ENCODE peak calls at places on chromosomes 13 and 19, in five cellular contexts. O is H1, P is K562, S is SK-N-SH, Z is GM12878. F is an unnamed sample.

GRCh38 chr19:11552666-11553372 is 6.2 kb downstream of the ELOF1 start:
- DNase-seq in O (no peak), P (no peak), S (no peak), Z (no peak), F (no peak)

GRCh38 chr13:41610426-41610825 is 153.1 kb downstream of the RGCC start:
- DNase-seq in O (no peak), P (no peak), S (no peak), Z (no peak), F (peak)

GRCh38 chr19:2270157-2270571 is 11.8 kb downstream of the PEAK3 start:
- DNase-seq in O (no peak), P (peak), S (no peak), Z (no peak), F (no peak)

GRCh38 chr13:109704771-109705628 is 81.4 kb downstream of the IRS2 start:
- DNase-seq in O (no peak), P (no peak), S (no peak), Z (no peak), F (no peak)

GRCh38 chr13:51814825-51815650 is 11.1 kb upstream of the DHRS12 start:
- DNase-seq in O (peak), P (peak), S (peak), Z (no peak), F (peak)

GRCh38 chr19:17950310-17951150 is 16.4 kb upstream of the KCNN1 start:
- DNase-seq in O (peak), P (peak), S (no peak), Z (no peak), F (no peak)

GRCh38 chr13:109007946-109008345 is 378.5 kb downstream of the MYO16 start:
- DNase-seq in O (no peak), P (no peak), S (no peak), Z (no peak), F (no peak)

GRCh38 chr19:6890938-6891337 is 3.6 kb downstream of the ADGRE1 start:
- DNase-seq in O (no peak), P (no peak), S (no peak), Z (no peak), F (no peak)

GRCh38 chr19:41872775-41873647 is 4.1 kb upstream of the CD79A start:
- DNase-seq in O (peak), P (no peak), S (peak), Z (no peak), F (peak)

GRCh38 chr13:30702006-30702405 is 33.3 kb upstream of the ALOX5AP start:
- DNase-seq in O (no peak), P (no peak), S (no peak), Z (no peak), F (no peak)

GRCh38 chr19:30333291-30334065 is 38.7 kb upstream of the ZNF536 start:
- DNase-seq in O (no peak), P (no peak), S (no peak), Z (no peak), F (no peak)

GRCh38 chr13:19596086-19596485 is 34.8 kb upstream of the TPTE2 start:
- DNase-seq in O (no peak), P (no peak), S (no peak), Z (no peak), F (no peak)
- TF ChIP-seq TAF1 in O (no peak), P (no peak), S (no peak), Z (no peak), F (no peak)

DNA sequence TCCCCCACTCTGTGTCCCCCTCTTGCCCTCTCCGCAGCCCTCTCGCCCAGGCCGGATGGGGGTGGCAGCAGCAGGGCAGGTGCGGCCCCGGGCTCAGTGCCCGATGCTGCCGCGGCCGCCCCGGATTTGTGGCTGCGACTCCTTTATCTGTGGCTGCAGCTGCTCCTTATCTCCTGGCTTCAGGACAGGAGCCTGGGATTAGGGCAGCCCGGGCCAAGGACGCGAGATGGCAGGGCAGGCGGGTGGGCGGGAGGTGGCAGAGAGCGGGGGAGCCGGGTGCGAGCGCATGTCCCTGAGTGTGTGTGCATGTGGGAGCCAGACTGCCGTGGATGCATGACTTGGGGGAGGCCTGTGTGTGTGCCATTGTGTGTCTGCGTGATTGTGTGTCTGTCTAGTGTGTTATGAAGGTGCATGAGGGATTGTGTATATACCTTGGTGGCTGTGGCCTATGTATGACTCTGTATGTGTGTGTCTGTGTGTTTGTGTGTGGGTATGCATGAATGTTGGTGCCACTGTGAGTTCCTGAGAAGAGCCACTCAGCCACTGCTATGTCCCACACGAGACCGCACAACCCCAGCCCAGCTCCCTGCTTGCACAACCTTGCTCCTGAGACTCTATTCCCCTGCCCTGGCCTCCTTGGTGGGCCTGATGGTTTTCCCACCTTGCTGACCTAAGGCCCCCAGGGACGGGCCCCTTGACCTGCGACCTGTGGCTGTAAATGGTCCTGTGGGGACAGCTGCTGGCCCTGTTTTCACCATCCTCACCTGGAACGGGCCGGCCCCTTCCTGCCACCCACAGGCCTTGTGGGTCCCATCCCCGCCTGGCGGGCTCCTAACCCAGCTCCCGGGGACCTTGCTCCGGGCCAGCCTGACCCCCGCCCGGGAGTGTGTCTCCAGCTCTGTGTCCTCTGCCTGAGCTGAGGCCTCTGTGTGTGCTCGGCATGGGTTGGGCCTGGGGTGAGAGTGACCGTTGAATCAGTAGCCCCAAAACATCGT is 5.3 kb upstream of the NRTN start:
- DNase-seq in O (no peak), P (peak), S (peak), Z (no peak), F (no peak)
- TF ChIP-seq JUND in O (no peak), P (no peak), S (no peak), Z (no peak), F (no peak)

GRCh38 chr13:102394158-102395053 is 7.4 kb downstream of the FGF14 start:
- DNase-seq in O (peak), P (peak), S (peak), Z (peak), F (no peak)
- TF ChIP-seq TAF1 in O (peak), P (no peak), S (peak), Z (peak), F (no peak)

GRCh38 chr19:3821857-3822364 is 35.7 kb upstream of the MATK start:
- DNase-seq in O (peak), P (peak), S (peak), Z (no peak), F (peak)
- TF ChIP-seq JUND in O (no peak), P (no peak), S (no peak), Z (no peak), F (no peak)

GRCh38 chr13:63842102-63842501 is 2426.5 kb upstream of the PCDH20 start:
- DNase-seq in O (no peak), P (no peak), S (no peak), Z (no peak), F (no peak)
- TF ChIP-seq TAF1 in O (no peak), P (no peak), S (no peak), Z (no peak), F (no peak)

F was measured in HepG2.